ENCODE peak calls at places on chromosome 19, in four cellular contexts. H is Daoy, C is aorta, Q is AG08396. O is an unnamed sample.

GRCh38 chr19:2680808-2681207 is 21.7 kb downstream of the GNG7 start:
- DNase-seq in Q (no peak), C (no peak), H (no peak), O (no peak)

GRCh38 chr19:8306235-8307054 is 1.7 kb downstream of the CD320 start:
- DNase-seq in H (no peak), Q (no peak), C (peak), O (no peak)

GRCh38 chr19:511101-511841 is 4.0 kb downstream of the TPGS1 start:
- DNase-seq in Q (no peak), H (peak), C (peak), O (no peak)

GRCh38 chr19:49929121-49929610 is at the start of the genes ATF5 and NUP62:
- DNase-seq in Q (peak), C (peak), H (peak), O (no peak)

GRCh38 chr19:29805026-29805925 is 6.5 kb upstream of the CCNE1 start:
- DNase-seq in C (no peak), Q (peak), H (peak), O (peak)

GRCh38 chr19:10565028-10565566 is 713 bp downstream of the KRI1 start:
- DNase-seq in Q (peak), C (no peak), H (peak), O (no peak)

GRCh38 chr19:29610574-29611271 is 4.6 kb downstream of the POP4 start:
- DNase-seq in H (peak), Q (peak), C (peak), O (peak)

GRCh38 chr19:52343548-52343947 is 7.5 kb downstream of the ZNF610 start:
- DNase-seq in H (peak), Q (peak), C (no peak), O (no peak)

GRCh38 chr19:16066611-16067104 is 9.6 kb upstream of the TPM4 start:
- DNase-seq in H (peak), Q (peak), C (peak), O (no peak)

GRCh38 chr19:50310759-50311465 is 18.3 kb downstream of the KCNC3 start:
- DNase-seq in Q (no peak), H (no peak), C (no peak), O (no peak)

GRCh38 chr19:30231408-30232318 is 140.5 kb upstream of the ZNF536 start:
- DNase-seq in H (no peak), Q (no peak), C (no peak), O (no peak)

GRCh38 chr19:4224470-4224869 is 4.9 kb upstream of the EBI3 start:
- DNase-seq in C (no peak), Q (no peak), H (no peak), O (no peak)

O was measured in Caki2.